ENCODE peak calls at places on chromosomes 3 and 15, in eight cellular contexts. One of them, this sample, is unnamed.

GRCh38 chr3:56772926-56773587 is 28.7 kb downstream of the ARHGEF3 start:
- DNase-seq in right atrium auricular region: no peak
- DNase-seq in Caco-2: no peak
- DNase-seq in pancreas: no peak
- DNase-seq in heart left ventricle: no peak
- DNase-seq in spleen: no peak
- DNase-seq in AG10803: peak
- DNase-seq in epithelial cell of proximal tubule: no peak
- DNase-seq in this sample: no peak

GRCh38 chr3:147379651-147380050 is 26.7 kb downstream of the ZIC4 start:
- DNase-seq in right atrium auricular region: no peak
- DNase-seq in Caco-2: no peak
- DNase-seq in pancreas: no peak
- DNase-seq in heart left ventricle: no peak
- DNase-seq in spleen: no peak
- DNase-seq in AG10803: no peak
- DNase-seq in epithelial cell of proximal tubule: no peak
- DNase-seq in this sample: no peak

GRCh38 chr3:129533406-129533805 is 5.0 kb downstream of the RHO start:
- DNase-seq in right atrium auricular region: no peak
- DNase-seq in Caco-2: no peak
- DNase-seq in pancreas: no peak
- DNase-seq in heart left ventricle: peak
- DNase-seq in spleen: no peak
- DNase-seq in AG10803: no peak
- DNase-seq in epithelial cell of proximal tubule: no peak
- DNase-seq in this sample: no peak

GRCh38 chr15:83289160-83289559 is 4.7 kb upstream of the BNC1 start:
- DNase-seq in right atrium auricular region: no peak
- DNase-seq in Caco-2: no peak
- DNase-seq in pancreas: no peak
- DNase-seq in heart left ventricle: no peak
- DNase-seq in spleen: no peak
- DNase-seq in AG10803: peak
- DNase-seq in epithelial cell of proximal tubule: no peak
- DNase-seq in this sample: no peak

GRCh38 chr15:33913459-33913858 is 54.8 kb upstream of the CHRM5 start:
- DNase-seq in right atrium auricular region: no peak
- DNase-seq in Caco-2: no peak
- DNase-seq in pancreas: no peak
- DNase-seq in heart left ventricle: no peak
- DNase-seq in spleen: no peak
- DNase-seq in AG10803: no peak
- DNase-seq in epithelial cell of proximal tubule: no peak
- DNase-seq in this sample: peak

GRCh38 chr3:187261541-187261969 is 30.0 kb downstream of the MASP1 start:
- DNase-seq in right atrium auricular region: no peak
- DNase-seq in Caco-2: no peak
- DNase-seq in pancreas: no peak
- DNase-seq in heart left ventricle: no peak
- DNase-seq in spleen: no peak
- DNase-seq in AG10803: peak
- DNase-seq in epithelial cell of proximal tubule: no peak
- DNase-seq in this sample: peak

GRCh38 chr3:129121016-129121791 is 400 bp downstream of the RAB43 start:
- DNase-seq in right atrium auricular region: peak
- DNase-seq in Caco-2: no peak
- DNase-seq in pancreas: no peak
- DNase-seq in heart left ventricle: peak
- DNase-seq in spleen: no peak
- DNase-seq in AG10803: no peak
- DNase-seq in epithelial cell of proximal tubule: no peak
- DNase-seq in this sample: peak

GRCh38 chr15:63521405-63522142 is 17.2 kb downstream of the USP3 start:
- DNase-seq in right atrium auricular region: no peak
- DNase-seq in Caco-2: no peak
- DNase-seq in pancreas: no peak
- DNase-seq in heart left ventricle: no peak
- DNase-seq in spleen: no peak
- DNase-seq in AG10803: peak
- DNase-seq in epithelial cell of proximal tubule: no peak
- DNase-seq in this sample: peak

GRCh38 chr3:106731230-106731629 is 646.0 kb upstream of the CCDC54 start:
- DNase-seq in right atrium auricular region: no peak
- DNase-seq in Caco-2: no peak
- DNase-seq in pancreas: no peak
- DNase-seq in heart left ventricle: no peak
- DNase-seq in spleen: no peak
- DNase-seq in AG10803: no peak
- DNase-seq in epithelial cell of proximal tubule: no peak
- DNase-seq in this sample: no peak

GRCh38 chr15:65655457-65655856 is 33.7 kb downstream of the SLC24A1 start:
- DNase-seq in right atrium auricular region: no peak
- DNase-seq in Caco-2: no peak
- DNase-seq in pancreas: no peak
- DNase-seq in heart left ventricle: no peak
- DNase-seq in spleen: no peak
- DNase-seq in AG10803: no peak
- DNase-seq in epithelial cell of proximal tubule: no peak
- DNase-seq in this sample: no peak

GRCh38 chr15:41774873-41775417 is 661 bp downstream of the MAPKBP1 start:
- DNase-seq in right atrium auricular region: no peak
- DNase-seq in Caco-2: no peak
- DNase-seq in pancreas: no peak
- DNase-seq in heart left ventricle: no peak
- DNase-seq in spleen: peak
- DNase-seq in AG10803: no peak
- DNase-seq in epithelial cell of proximal tubule: no peak
- DNase-seq in this sample: no peak

GRCh38 chr3:4782095-4782494 is 197.1 kb upstream of the BHLHE40 start:
- DNase-seq in right atrium auricular region: no peak
- DNase-seq in Caco-2: no peak
- DNase-seq in pancreas: no peak
- DNase-seq in heart left ventricle: no peak
- DNase-seq in spleen: no peak
- DNase-seq in AG10803: no peak
- DNase-seq in epithelial cell of proximal tubule: no peak
- DNase-seq in this sample: no peak
- TF ChIP-seq CTCF in right atrium auricular region: no peak
- TF ChIP-seq CTCF in Caco-2: no peak
- TF ChIP-seq CTCF in pancreas: no peak
- TF ChIP-seq CTCF in heart left ventricle: no peak
- TF ChIP-seq CTCF in spleen: no peak
- TF ChIP-seq CTCF in AG10803: no peak
- TF ChIP-seq CTCF in epithelial cell of proximal tubule: no peak
- TF ChIP-seq CTCF in this sample: no peak

GRCh38 chr15:92305342-92305741 is 88.3 kb upstream of the ST8SIA2 start:
- DNase-seq in right atrium auricular region: no peak
- DNase-seq in Caco-2: no peak
- DNase-seq in pancreas: no peak
- DNase-seq in heart left ventricle: no peak
- DNase-seq in spleen: no peak
- DNase-seq in AG10803: no peak
- DNase-seq in epithelial cell of proximal tubule: no peak
- DNase-seq in this sample: no peak

GRCh38 chr15:92304239-92304975 is 89.3 kb upstream of the ST8SIA2 start:
- DNase-seq in right atrium auricular region: no peak
- DNase-seq in Caco-2: no peak
- DNase-seq in pancreas: no peak
- DNase-seq in heart left ventricle: no peak
- DNase-seq in spleen: no peak
- DNase-seq in AG10803: no peak
- DNase-seq in epithelial cell of proximal tubule: no peak
- DNase-seq in this sample: no peak

GRCh38 chr15:92306662-92307061 is 87.0 kb upstream of the ST8SIA2 start:
- DNase-seq in right atrium auricular region: no peak
- DNase-seq in Caco-2: no peak
- DNase-seq in pancreas: no peak
- DNase-seq in heart left ventricle: no peak
- DNase-seq in spleen: no peak
- DNase-seq in AG10803: peak
- DNase-seq in epithelial cell of proximal tubule: no peak
- DNase-seq in this sample: no peak
- H3K4me3 ChIP-seq in right atrium auricular region: no peak
- H3K4me3 ChIP-seq in Caco-2: no peak
- H3K4me3 ChIP-seq in pancreas: no peak
- H3K4me3 ChIP-seq in heart left ventricle: no peak
- H3K4me3 ChIP-seq in spleen: no peak
- H3K4me3 ChIP-seq in AG10803: no peak
- H3K4me3 ChIP-seq in epithelial cell of proximal tubule: no peak
- H3K4me3 ChIP-seq in this sample: no peak

GRCh38 chr3:140552403-140552802 is 125.5 kb upstream of the TRIM42 start:
- DNase-seq in right atrium auricular region: no peak
- DNase-seq in Caco-2: no peak
- DNase-seq in pancreas: no peak
- DNase-seq in heart left ventricle: no peak
- DNase-seq in spleen: no peak
- DNase-seq in AG10803: no peak
- DNase-seq in epithelial cell of proximal tubule: no peak
- DNase-seq in this sample: no peak
- TF ChIP-seq CTCF in right atrium auricular region: no peak
- TF ChIP-seq CTCF in Caco-2: no peak
- TF ChIP-seq CTCF in pancreas: no peak
- TF ChIP-seq CTCF in heart left ventricle: no peak
- TF ChIP-seq CTCF in spleen: no peak
- TF ChIP-seq CTCF in AG10803: no peak
- TF ChIP-seq CTCF in epithelial cell of proximal tubule: peak
- TF ChIP-seq CTCF in this sample: peak

GRCh38 chr3:197444793-197445403 is 110.9 kb downstream of the BDH1 start:
- DNase-seq in right atrium auricular region: no peak
- DNase-seq in Caco-2: no peak
- DNase-seq in pancreas: no peak
- DNase-seq in heart left ventricle: no peak
- DNase-seq in spleen: no peak
- DNase-seq in AG10803: no peak
- DNase-seq in epithelial cell of proximal tubule: no peak
- DNase-seq in this sample: no peak
- H3K4me3 ChIP-seq in right atrium auricular region: no peak
- H3K4me3 ChIP-seq in Caco-2: no peak
- H3K4me3 ChIP-seq in pancreas: no peak
- H3K4me3 ChIP-seq in heart left ventricle: no peak
- H3K4me3 ChIP-seq in spleen: no peak
- H3K4me3 ChIP-seq in AG10803: no peak
- H3K4me3 ChIP-seq in epithelial cell of proximal tubule: no peak
- H3K4me3 ChIP-seq in this sample: no peak

GRCh38 chr3:177905895-177906511 is 630.2 kb upstream of the KCNMB2 start:
- DNase-seq in right atrium auricular region: no peak
- DNase-seq in Caco-2: no peak
- DNase-seq in pancreas: peak
- DNase-seq in heart left ventricle: no peak
- DNase-seq in spleen: no peak
- DNase-seq in AG10803: peak
- DNase-seq in epithelial cell of proximal tubule: peak
- DNase-seq in this sample: peak
- TF ChIP-seq CTCF in right atrium auricular region: no peak
- TF ChIP-seq CTCF in Caco-2: no peak
- TF ChIP-seq CTCF in pancreas: no peak
- TF ChIP-seq CTCF in heart left ventricle: no peak
- TF ChIP-seq CTCF in spleen: no peak
- TF ChIP-seq CTCF in AG10803: peak
- TF ChIP-seq CTCF in epithelial cell of proximal tubule: no peak
- TF ChIP-seq CTCF in this sample: peak

GRCh38 chr3:58462829-58463180 is 29.1 kb upstream of the KCTD6 start:
- DNase-seq in right atrium auricular region: no peak
- DNase-seq in Caco-2: no peak
- DNase-seq in pancreas: no peak
- DNase-seq in heart left ventricle: no peak
- DNase-seq in spleen: no peak
- DNase-seq in AG10803: no peak
- DNase-seq in epithelial cell of proximal tubule: no peak
- DNase-seq in this sample: no peak

GRCh38 chr3:58463942-58464271 is 28.0 kb upstream of the KCTD6 start:
- DNase-seq in right atrium auricular region: no peak
- DNase-seq in Caco-2: no peak
- DNase-seq in pancreas: no peak
- DNase-seq in heart left ventricle: no peak
- DNase-seq in spleen: no peak
- DNase-seq in AG10803: no peak
- DNase-seq in epithelial cell of proximal tubule: no peak
- DNase-seq in this sample: no peak

GRCh38 chr3:58464875-58465274 is 27.0 kb upstream of the KCTD6 start:
- DNase-seq in right atrium auricular region: no peak
- DNase-seq in Caco-2: no peak
- DNase-seq in pancreas: no peak
- DNase-seq in heart left ventricle: no peak
- DNase-seq in spleen: no peak
- DNase-seq in AG10803: no peak
- DNase-seq in epithelial cell of proximal tubule: no peak
- DNase-seq in this sample: no peak

GRCh38 chr3:58466899-58467563 is 24.9 kb upstream of the KCTD6 start:
- DNase-seq in right atrium auricular region: no peak
- DNase-seq in Caco-2: no peak
- DNase-seq in pancreas: no peak
- DNase-seq in heart left ventricle: no peak
- DNase-seq in spleen: no peak
- DNase-seq in AG10803: no peak
- DNase-seq in epithelial cell of proximal tubule: no peak
- DNase-seq in this sample: no peak

DNA sequence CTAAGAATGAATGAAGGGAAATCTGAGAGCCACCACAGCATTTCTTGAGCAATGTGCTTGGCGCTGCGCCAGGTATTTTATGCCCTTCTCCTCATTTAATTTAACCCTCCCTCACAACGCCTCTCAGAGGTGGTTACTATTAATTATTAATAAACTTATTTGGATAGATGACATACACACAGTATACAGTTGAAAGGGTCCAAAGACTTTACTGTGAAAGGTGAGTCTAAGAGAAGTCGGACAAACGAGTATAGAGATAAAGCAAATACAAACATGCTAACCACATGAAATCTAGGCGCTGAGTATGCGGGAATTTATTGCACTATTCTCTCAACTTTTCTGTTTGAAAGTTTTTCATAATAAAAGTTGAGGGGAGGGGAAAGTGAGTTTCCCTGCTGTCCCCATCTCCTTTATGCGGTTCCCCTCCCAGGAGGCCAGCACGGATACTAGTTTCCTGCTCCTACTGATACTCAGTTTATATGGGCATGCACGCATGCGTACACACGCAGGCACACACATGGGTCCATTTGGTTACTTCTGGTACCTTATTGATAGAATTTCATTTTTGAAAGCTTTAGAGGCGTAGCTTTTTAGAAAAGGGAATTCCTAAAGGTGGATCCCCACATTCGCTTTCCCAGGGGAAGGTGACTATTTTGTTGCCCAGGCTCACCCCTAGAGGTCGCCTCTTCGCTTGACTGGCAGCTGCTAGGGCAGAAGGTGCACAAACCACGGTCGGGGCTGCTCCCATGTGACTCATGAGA is 28.5 kb upstream of the KCTD6 start:
- DNase-seq in right atrium auricular region: peak
- DNase-seq in Caco-2: peak
- DNase-seq in pancreas: peak
- DNase-seq in heart left ventricle: peak
- DNase-seq in spleen: peak
- DNase-seq in AG10803: peak
- DNase-seq in epithelial cell of proximal tubule: no peak
- DNase-seq in this sample: peak
- H3K4me3 ChIP-seq in right atrium auricular region: peak
- H3K4me3 ChIP-seq in Caco-2: no peak
- H3K4me3 ChIP-seq in pancreas: peak
- H3K4me3 ChIP-seq in heart left ventricle: peak
- H3K4me3 ChIP-seq in spleen: peak
- H3K4me3 ChIP-seq in AG10803: peak
- H3K4me3 ChIP-seq in epithelial cell of proximal tubule: peak
- H3K4me3 ChIP-seq in this sample: peak

This sample was measured in choroid plexus epithelial cell.